ENCODE peak calls at places on chromosome 17, in seven cellular contexts. X, B, M, Z, Q, A and P are unnamed samples.

GRCh38 chr17:42276609-42277341 is 584 bp upstream of the STAT5B start:
- DNase-seq in X (peak; percentile 85), B (peak; percentile 87), M (peak; percentile 84), Z (peak; percentile 51), Q (no peak), A (peak; percentile 82), P (peak; percentile 68)

GRCh38 chr17:34236341-34236892 is 18.7 kb upstream of the CCL2 start:
- DNase-seq in X (no peak), B (no peak), M (no peak), Z (no peak), Q (no peak), A (no peak), P (no peak)

GRCh38 chr17:79873583-79873982 is 34.3 kb upstream of the CBX4 start:
- DNase-seq in X (no peak), B (no peak), M (no peak), Z (no peak), Q (no peak), A (no peak), P (no peak)

GRCh38 chr17:7003745-7004144 is 7.9 kb downstream of the ALOX12 start:
- DNase-seq in X (no peak), B (no peak), M (no peak), Z (no peak), Q (no peak), A (no peak), P (no peak)

GRCh38 chr17:60390223-60390622 is 1.7 kb downstream of the USP32 start:
- DNase-seq in X (peak; percentile 77), B (no peak), M (peak; percentile 83), Z (peak; percentile 26), Q (no peak), A (no peak), P (peak; percentile 56)

GRCh38 chr17:76670020-76670707 is 26.6 kb upstream of the ST6GALNAC1 start:
- DNase-seq in X (no peak), B (no peak), M (no peak), Z (no peak), Q (peak; percentile 75), A (no peak), P (no peak)

GRCh38 chr17:66302761-66303626 is 581 bp downstream of the PRKCA start:
- DNase-seq in X (peak; percentile 63), B (peak; percentile 66), M (peak; percentile 74), Z (no peak), Q (peak; percentile 53), A (peak; percentile 36), P (peak; percentile 54)

GRCh38 chr17:75352079-75352569 is 53.4 kb downstream of the GRB2 start:
- DNase-seq in X (peak; percentile 44), B (no peak), M (no peak), Z (no peak), Q (no peak), A (no peak), P (peak; percentile 58)

GRCh38 chr17:45992904-45993303 is 6.1 kb upstream of the STH start:
- DNase-seq in X (no peak), B (no peak), M (no peak), Z (no peak), Q (no peak), A (no peak), P (no peak)

GRCh38 chr17:63918305-63918704 is 334 bp downstream of the GH1 start:
- DNase-seq in X (no peak), B (no peak), M (peak; percentile 30), Z (no peak), Q (no peak), A (no peak), P (no peak)

GRCh38 chr17:16997514-16998429 is 25.9 kb upstream of the TNFRSF13B start:
- DNase-seq in X (no peak), B (peak; percentile 43), M (no peak), Z (no peak), Q (no peak), A (no peak), P (peak; percentile 54)

GRCh38 chr17:50498021-50498874 is 10.0 kb upstream of the MYCBPAP start:
- DNase-seq in X (no peak), B (no peak), M (no peak), Z (no peak), Q (no peak), A (no peak), P (no peak)

GRCh38 chr17:496761-497586 is 144.4 kb upstream of the RPH3AL start:
- DNase-seq in X (peak; percentile 68), B (no peak), M (peak; percentile 70), Z (no peak), Q (peak; percentile 36), A (no peak), P (no peak)

GRCh38 chr17:17722081-17722905 is 41.0 kb downstream of the RAI1 start:
- DNase-seq in X (peak; percentile 61), B (no peak), M (peak; percentile 76), Z (no peak), Q (no peak), A (no peak), P (no peak)

GRCh38 chr17:50130778-50131317 is 888 bp upstream of the SAMD14 start:
- DNase-seq in X (no peak), B (no peak), M (no peak), Z (no peak), Q (no peak), A (no peak), P (no peak)

GRCh38 chr17:50955667-50956120 is 89.5 kb upstream of the TOB1 start:
- DNase-seq in X (no peak), B (peak; percentile 53), M (no peak), Z (no peak), Q (no peak), A (no peak), P (no peak)

GRCh38 chr17:48522031-48522593 is 8.7 kb downstream of the HOXB1 start:
- DNase-seq in X (peak; percentile 59), B (no peak), M (no peak), Z (no peak), Q (no peak), A (no peak), P (no peak)

GRCh38 chr17:40345161-40346034 is 19.1 kb downstream of the GJD3 start:
- DNase-seq in X (peak; percentile 76), B (peak; percentile 85), M (peak; percentile 71), Z (no peak), Q (no peak), A (peak; percentile 60), P (no peak)
- H3K4me3 ChIP-seq in X (peak overlapping the region; percentile 36), B (peak overlapping the region; percentile 91), M (peak overlapping the region; percentile 84), Z (peak overlapping the region; percentile 57), Q (peak overlapping the region; percentile 59), A (peak overlapping the region; percentile 70), P (no peak overlapping the region)

DNA sequence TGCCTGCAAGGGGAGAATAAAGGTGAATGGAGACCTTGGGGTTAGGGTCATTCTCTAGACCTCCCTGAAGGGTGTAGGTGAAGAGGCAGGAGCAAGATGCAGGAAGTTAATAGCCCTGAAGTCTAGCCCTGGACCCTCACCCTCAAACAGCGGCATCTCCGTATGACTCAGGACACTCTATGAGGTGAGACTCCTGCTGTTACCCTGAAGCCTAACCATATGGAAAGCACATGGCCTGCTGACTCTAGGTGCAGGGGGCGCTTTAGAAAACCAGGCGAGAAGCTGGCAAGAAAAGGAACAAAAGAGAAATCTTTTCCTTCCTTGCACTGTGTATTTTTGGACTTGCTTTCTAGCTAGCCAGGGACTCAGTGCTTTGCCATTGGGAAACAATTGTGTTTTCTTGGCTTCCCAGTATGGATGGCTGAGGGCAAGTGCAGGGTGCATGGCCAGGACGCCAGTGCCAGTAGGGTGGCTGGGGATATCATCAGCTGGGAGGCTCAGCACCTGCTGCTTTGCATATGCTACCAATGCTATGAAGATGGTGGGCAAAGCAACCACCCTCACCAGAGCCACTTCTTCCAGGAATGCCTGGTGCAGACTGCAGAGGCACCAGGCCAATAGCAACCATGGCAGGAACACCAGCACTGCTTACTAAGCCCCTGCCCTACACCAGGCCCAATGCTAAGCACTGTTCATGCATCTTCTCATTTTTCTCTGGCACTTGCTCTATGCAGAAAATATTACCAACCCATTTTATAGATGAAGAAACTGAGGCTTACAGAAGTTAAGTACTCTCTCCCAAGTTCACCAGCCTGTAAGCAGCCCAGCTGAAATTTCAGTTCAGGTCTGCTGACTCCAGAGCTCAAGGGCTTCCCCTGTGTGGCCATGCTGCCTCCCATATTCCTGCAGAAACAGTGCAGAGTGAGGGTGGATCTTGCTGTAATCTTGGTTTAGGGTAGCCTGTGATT is 425.1 kb downstream of the SLC39A11 start:
- DNase-seq in X (peak; percentile 25), B (no peak), M (no peak), Z (no peak), Q (no peak), A (no peak), P (peak; percentile 56)
- H3K4me3 ChIP-seq in X (no peak overlapping the region), B (no peak overlapping the region), M (no peak overlapping the region), Z (no peak overlapping the region), Q (no peak overlapping the region), A (no peak overlapping the region), P (peak overlapping the region; percentile 31)

DNA sequence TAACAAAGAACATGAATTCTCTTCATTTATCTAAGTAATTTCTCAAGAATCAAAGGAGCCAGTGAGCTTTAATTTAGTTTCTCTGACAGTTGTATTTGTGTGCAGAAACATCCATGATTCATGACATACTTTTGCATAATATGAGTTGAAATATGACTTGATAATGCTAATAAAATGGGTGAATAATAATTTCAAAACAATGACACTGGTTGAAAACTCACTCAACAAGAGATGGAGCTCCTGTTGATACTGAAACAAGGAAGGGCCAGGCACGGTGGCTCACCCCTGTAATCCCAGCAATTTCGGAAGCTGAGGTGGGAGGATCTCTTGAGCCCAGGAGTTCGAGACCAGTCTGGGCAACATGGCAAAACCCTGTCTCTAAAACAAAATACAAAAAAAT is 147.0 kb downstream of the MAP2K6 start:
- DNase-seq in X (no peak), B (no peak), M (peak; percentile 4), Z (no peak), Q (no peak), A (no peak), P (no peak)
- H3K4me3 ChIP-seq in X (no peak overlapping the region), B (no peak overlapping the region), M (no peak overlapping the region), Z (no peak overlapping the region), Q (no peak overlapping the region), A (no peak overlapping the region), P (no peak overlapping the region)

GRCh38 chr17:78355701-78356100 is 4.2 kb downstream of the SOCS3 start:
- DNase-seq in X (no peak), B (no peak), M (no peak), Z (no peak), Q (no peak), A (no peak), P (no peak)
- H3K4me3 ChIP-seq in X (no peak overlapping the region), B (no peak overlapping the region), M (no peak overlapping the region), Z (no peak overlapping the region), Q (no peak overlapping the region), A (no peak overlapping the region), P (no peak overlapping the region)

GRCh38 chr17:78043031-78043430 is 84.5 kb downstream of the TNRC6C start:
- DNase-seq in X (no peak), B (no peak), M (no peak), Z (no peak), Q (no peak), A (no peak), P (no peak)

GRCh38 chr17:78039581-78039980 is 81.1 kb downstream of the TNRC6C start:
- DNase-seq in X (no peak), B (no peak), M (no peak), Z (no peak), Q (no peak), A (no peak), P (no peak)

GRCh38 chr17:78040561-78041400 is 82.3 kb downstream of the TNRC6C start:
- DNase-seq in X (peak; percentile 58), B (peak; percentile 81), M (peak; percentile 85), Z (no peak), Q (peak; percentile 56), A (peak; percentile 57), P (no peak)

GRCh38 chr17:78042542-78042941 is 84.0 kb downstream of the TNRC6C start:
- DNase-seq in X (no peak), B (no peak), M (no peak), Z (no peak), Q (no peak), A (no peak), P (no peak)

GRCh38 chr17:78041401-78042179 is 83.1 kb downstream of the TNRC6C start:
- DNase-seq in X (peak; percentile 16), B (no peak), M (peak; percentile 37), Z (no peak), Q (no peak), A (no peak), P (no peak)
- H3K4me3 ChIP-seq in X (peak overlapping the region; percentile 71), B (peak overlapping the region; percentile 64), M (peak overlapping the region; percentile 85), Z (peak overlapping the region; percentile 50), Q (peak overlapping the region; percentile 49), A (peak overlapping the region; percentile 62), P (no peak overlapping the region)